ENCODE peak calls at places on chromosomes 1 and 21, in seven cellular contexts. One of them, this sample, is unnamed.

GRCh38 chr1:206909167-206909882 is 12.1 kb downstream of the IL24 start:
- DNase-seq in IMR-90: no peak
- DNase-seq in fibroblast of pulmonary artery: peak
- DNase-seq in mammary epithelial cell: peak
- DNase-seq in GM12865: no peak
- DNase-seq in PC-3: peak
- DNase-seq in AG04450: no peak
- DNase-seq in this sample: no peak

GRCh38 chr1:213793482-213794067 is 194.2 kb upstream of the PROX1 start:
- DNase-seq in IMR-90: no peak
- DNase-seq in fibroblast of pulmonary artery: no peak
- DNase-seq in mammary epithelial cell: no peak
- DNase-seq in GM12865: no peak
- DNase-seq in PC-3: no peak
- DNase-seq in AG04450: no peak
- DNase-seq in this sample: no peak

GRCh38 chr1:112697781-112698201 is 9.1 kb downstream of the RHOC start:
- DNase-seq in IMR-90: no peak
- DNase-seq in fibroblast of pulmonary artery: no peak
- DNase-seq in mammary epithelial cell: no peak
- DNase-seq in GM12865: no peak
- DNase-seq in PC-3: no peak
- DNase-seq in AG04450: no peak
- DNase-seq in this sample: no peak

GRCh38 chr1:234963180-234963903 is 165.3 kb downstream of the TOMM20 start:
- DNase-seq in IMR-90: peak
- DNase-seq in fibroblast of pulmonary artery: peak
- DNase-seq in mammary epithelial cell: no peak
- DNase-seq in GM12865: peak
- DNase-seq in PC-3: peak
- DNase-seq in AG04450: peak
- DNase-seq in this sample: peak

GRCh38 chr1:109931189-109931672 is 20.6 kb downstream of the CSF1 start:
- DNase-seq in IMR-90: peak
- DNase-seq in fibroblast of pulmonary artery: peak
- DNase-seq in mammary epithelial cell: no peak
- DNase-seq in GM12865: no peak
- DNase-seq in PC-3: peak
- DNase-seq in AG04450: no peak
- DNase-seq in this sample: peak

GRCh38 chr21:15062566-15062965 is 2.2 kb downstream of the NRIP1 start:
- DNase-seq in IMR-90: no peak
- DNase-seq in fibroblast of pulmonary artery: peak
- DNase-seq in mammary epithelial cell: no peak
- DNase-seq in GM12865: peak
- DNase-seq in PC-3: peak
- DNase-seq in AG04450: no peak
- DNase-seq in this sample: no peak

GRCh38 chr1:17020502-17020901 is 8.8 kb upstream of the ATP13A2 start:
- DNase-seq in IMR-90: no peak
- DNase-seq in fibroblast of pulmonary artery: no peak
- DNase-seq in mammary epithelial cell: no peak
- DNase-seq in GM12865: no peak
- DNase-seq in PC-3: no peak
- DNase-seq in AG04450: no peak
- DNase-seq in this sample: no peak

GRCh38 chr1:221858758-221859157 is 116.9 kb upstream of the DUSP10 start:
- DNase-seq in IMR-90: peak
- DNase-seq in fibroblast of pulmonary artery: peak
- DNase-seq in mammary epithelial cell: peak
- DNase-seq in GM12865: no peak
- DNase-seq in PC-3: peak
- DNase-seq in AG04450: peak
- DNase-seq in this sample: no peak

GRCh38 chr1:74610961-74611360 is 62.6 kb downstream of the ERICH3 start:
- DNase-seq in IMR-90: no peak
- DNase-seq in fibroblast of pulmonary artery: no peak
- DNase-seq in mammary epithelial cell: no peak
- DNase-seq in GM12865: no peak
- DNase-seq in PC-3: no peak
- DNase-seq in AG04450: no peak
- DNase-seq in this sample: no peak

DNA sequence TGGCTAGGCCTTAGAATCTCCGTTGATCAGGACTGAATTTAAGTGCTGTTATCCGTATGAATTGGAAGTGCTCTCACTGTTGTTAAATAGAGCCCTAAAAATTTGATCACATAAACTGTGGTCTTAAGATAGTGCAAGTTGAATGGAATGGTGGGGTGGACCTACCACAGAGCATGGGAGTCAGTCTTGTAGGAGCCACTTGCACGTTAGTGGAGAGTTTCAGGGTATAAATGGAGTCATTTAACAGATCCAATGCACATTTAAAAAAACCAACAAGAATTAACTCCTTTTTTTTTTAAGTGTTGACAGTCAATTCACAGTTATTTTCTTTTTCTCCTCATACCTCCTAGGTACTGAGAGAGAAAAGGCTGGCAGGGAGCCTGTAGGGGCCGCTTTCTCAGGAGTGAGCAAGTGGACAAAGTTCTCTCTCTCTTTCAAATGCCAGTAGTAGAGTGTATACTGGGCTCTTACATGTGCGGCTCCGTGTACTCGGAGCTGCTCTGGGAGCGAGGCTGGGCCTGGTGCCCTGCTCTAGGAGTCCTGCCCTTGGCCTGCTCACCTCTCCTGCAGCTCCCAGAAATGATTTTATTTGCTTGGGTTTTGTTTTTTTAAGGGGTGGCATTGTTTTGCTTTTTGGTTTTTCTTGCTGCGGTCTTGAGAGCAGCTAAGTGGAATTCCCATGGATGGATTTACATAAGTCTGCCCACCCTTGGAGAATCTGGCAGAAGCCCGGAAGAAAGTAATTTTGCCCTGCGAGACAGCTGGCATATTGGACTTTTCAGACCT is 91.3 kb downstream of the ATP5PO start:
- DNase-seq in IMR-90: no peak
- DNase-seq in fibroblast of pulmonary artery: no peak
- DNase-seq in mammary epithelial cell: no peak
- DNase-seq in GM12865: no peak
- DNase-seq in PC-3: no peak
- DNase-seq in AG04450: no peak
- DNase-seq in this sample: no peak
- TF ChIP-seq CTCF in IMR-90: no peak
- TF ChIP-seq CTCF in fibroblast of pulmonary artery: no peak
- TF ChIP-seq CTCF in mammary epithelial cell: no peak
- TF ChIP-seq CTCF in GM12865: no peak
- TF ChIP-seq CTCF in PC-3: no peak
- TF ChIP-seq CTCF in AG04450: no peak
- TF ChIP-seq CTCF in this sample: peak

DNA sequence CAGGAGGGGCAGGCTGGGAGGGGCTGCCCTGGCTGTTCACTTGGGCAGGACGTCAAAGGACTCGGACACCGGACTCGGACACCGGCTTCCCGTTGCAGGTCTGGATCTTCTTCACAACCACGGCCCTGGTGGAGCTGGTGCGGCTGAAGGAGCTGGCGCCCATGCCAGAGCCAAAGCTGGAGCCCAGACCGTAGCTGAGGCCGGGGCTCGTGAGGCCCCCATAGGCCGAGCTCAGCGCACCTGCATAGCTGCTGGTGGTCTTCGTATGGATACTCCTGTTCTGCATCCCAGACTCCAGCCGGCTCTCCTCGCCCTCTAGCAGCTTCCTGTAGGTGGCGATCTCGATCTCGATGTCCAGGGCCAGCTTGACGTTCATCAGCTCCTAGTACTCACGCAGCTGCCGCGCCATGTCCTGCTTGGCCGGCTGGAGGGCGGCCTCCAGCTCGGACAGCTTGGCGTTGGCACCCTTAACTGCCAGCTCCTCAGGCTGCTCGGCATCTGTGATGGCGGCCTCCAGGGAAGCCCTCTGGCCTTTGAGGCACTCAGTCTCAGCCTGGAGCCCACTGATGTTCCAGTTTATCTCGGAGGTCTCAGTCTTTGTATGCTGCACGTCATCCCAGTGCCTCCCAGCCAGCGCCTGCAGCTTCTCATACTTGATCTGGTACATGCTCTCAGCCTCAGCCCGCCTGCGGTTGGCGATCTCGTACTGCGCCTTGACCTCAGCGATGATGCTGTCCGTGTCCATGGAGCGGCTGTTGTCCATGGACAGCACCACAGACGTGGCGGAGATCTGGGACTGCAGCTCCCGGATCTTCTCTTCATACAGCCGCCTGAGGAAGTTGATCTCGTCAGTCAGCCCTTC is 15.1 kb upstream of the KLF17 start:
- DNase-seq in IMR-90: no peak
- DNase-seq in fibroblast of pulmonary artery: no peak
- DNase-seq in mammary epithelial cell: no peak
- DNase-seq in GM12865: no peak
- DNase-seq in PC-3: no peak
- DNase-seq in AG04450: no peak
- DNase-seq in this sample: no peak
- TF ChIP-seq CTCF in IMR-90: peak
- TF ChIP-seq CTCF in fibroblast of pulmonary artery: no peak
- TF ChIP-seq CTCF in mammary epithelial cell: no peak
- TF ChIP-seq CTCF in GM12865: no peak
- TF ChIP-seq CTCF in PC-3: no peak
- TF ChIP-seq CTCF in AG04450: peak
- TF ChIP-seq CTCF in this sample: no peak

GRCh38 chr1:165631403-165632151 is 543 bp downstream of the MGST3 start:
- DNase-seq in IMR-90: peak
- DNase-seq in fibroblast of pulmonary artery: peak
- DNase-seq in mammary epithelial cell: peak
- DNase-seq in GM12865: peak
- DNase-seq in PC-3: peak
- DNase-seq in AG04450: peak
- DNase-seq in this sample: peak
- TF ChIP-seq CTCF in IMR-90: peak
- TF ChIP-seq CTCF in fibroblast of pulmonary artery: peak
- TF ChIP-seq CTCF in mammary epithelial cell: no peak
- TF ChIP-seq CTCF in GM12865: no peak
- TF ChIP-seq CTCF in PC-3: peak
- TF ChIP-seq CTCF in AG04450: peak
- TF ChIP-seq CTCF in this sample: peak

GRCh38 chr1:228868731-228869024 is 133.4 kb downstream of the RHOU start:
- DNase-seq in IMR-90: no peak
- DNase-seq in fibroblast of pulmonary artery: no peak
- DNase-seq in mammary epithelial cell: no peak
- DNase-seq in GM12865: no peak
- DNase-seq in PC-3: no peak
- DNase-seq in AG04450: no peak
- DNase-seq in this sample: no peak

GRCh38 chr1:228870041-228870713 is 134.9 kb downstream of the RHOU start:
- DNase-seq in IMR-90: no peak
- DNase-seq in fibroblast of pulmonary artery: no peak
- DNase-seq in mammary epithelial cell: no peak
- DNase-seq in GM12865: no peak
- DNase-seq in PC-3: no peak
- DNase-seq in AG04450: no peak
- DNase-seq in this sample: no peak

GRCh38 chr1:228867093-228867950 is 132.0 kb downstream of the RHOU start:
- DNase-seq in IMR-90: peak
- DNase-seq in fibroblast of pulmonary artery: peak
- DNase-seq in mammary epithelial cell: no peak
- DNase-seq in GM12865: no peak
- DNase-seq in PC-3: no peak
- DNase-seq in AG04450: no peak
- DNase-seq in this sample: no peak

GRCh38 chr1:228867951-228868730 is 132.9 kb downstream of the RHOU start:
- DNase-seq in IMR-90: no peak
- DNase-seq in fibroblast of pulmonary artery: no peak
- DNase-seq in mammary epithelial cell: no peak
- DNase-seq in GM12865: no peak
- DNase-seq in PC-3: no peak
- DNase-seq in AG04450: no peak
- DNase-seq in this sample: no peak

GRCh38 chr1:228869312-228869824 is 134.1 kb downstream of the RHOU start:
- DNase-seq in IMR-90: no peak
- DNase-seq in fibroblast of pulmonary artery: no peak
- DNase-seq in mammary epithelial cell: no peak
- DNase-seq in GM12865: no peak
- DNase-seq in PC-3: no peak
- DNase-seq in AG04450: no peak
- DNase-seq in this sample: no peak
- TF ChIP-seq CTCF in IMR-90: no peak
- TF ChIP-seq CTCF in fibroblast of pulmonary artery: no peak
- TF ChIP-seq CTCF in mammary epithelial cell: no peak
- TF ChIP-seq CTCF in GM12865: no peak
- TF ChIP-seq CTCF in PC-3: no peak
- TF ChIP-seq CTCF in AG04450: no peak
- TF ChIP-seq CTCF in this sample: no peak

DNA sequence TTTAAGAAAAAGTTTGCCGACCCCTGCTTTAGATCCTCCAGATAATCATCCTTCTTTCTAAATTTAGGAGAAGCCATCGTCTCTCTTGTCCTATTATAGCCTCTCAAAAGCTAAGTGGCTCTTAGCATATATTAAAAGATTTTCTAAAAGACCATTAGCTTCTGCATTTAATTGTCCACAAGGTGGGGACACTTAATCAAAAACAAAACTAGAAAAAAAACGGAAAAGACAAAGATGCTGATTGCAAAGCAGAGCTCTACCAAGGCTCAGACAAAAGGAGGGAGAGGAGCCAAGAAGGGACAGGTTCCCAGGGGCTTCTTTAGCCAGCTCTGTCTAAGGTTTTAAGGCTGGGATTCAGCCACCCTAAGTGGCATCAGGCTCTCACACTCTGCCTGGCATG is 128.3 kb upstream of the HMGB4 start:
- DNase-seq in IMR-90: no peak
- DNase-seq in fibroblast of pulmonary artery: no peak
- DNase-seq in mammary epithelial cell: no peak
- DNase-seq in GM12865: no peak
- DNase-seq in PC-3: peak
- DNase-seq in AG04450: no peak
- DNase-seq in this sample: no peak
- TF ChIP-seq CTCF in IMR-90: peak
- TF ChIP-seq CTCF in fibroblast of pulmonary artery: no peak
- TF ChIP-seq CTCF in mammary epithelial cell: no peak
- TF ChIP-seq CTCF in GM12865: no peak
- TF ChIP-seq CTCF in PC-3: peak
- TF ChIP-seq CTCF in AG04450: peak
- TF ChIP-seq CTCF in this sample: peak

GRCh38 chr21:34074283-34075098 is 1.1 kb downstream of the MRPS6 start:
- DNase-seq in IMR-90: no peak
- DNase-seq in fibroblast of pulmonary artery: peak
- DNase-seq in mammary epithelial cell: peak
- DNase-seq in GM12865: peak
- DNase-seq in PC-3: peak
- DNase-seq in AG04450: no peak
- DNase-seq in this sample: no peak
- TF ChIP-seq CTCF in IMR-90: no peak
- TF ChIP-seq CTCF in fibroblast of pulmonary artery: no peak
- TF ChIP-seq CTCF in mammary epithelial cell: peak
- TF ChIP-seq CTCF in GM12865: no peak
- TF ChIP-seq CTCF in PC-3: no peak
- TF ChIP-seq CTCF in AG04450: no peak
- TF ChIP-seq CTCF in this sample: peak